ENCODE peak calls at places on chromosomes 16 and 17, in five cellular contexts. O is brain microvascular endothelial cell, Y is GM06990, W is prostate gland, V is ascending aorta. R is an unnamed sample. For H3K27me3 and H3K36me3, the result is how much of the 10 kb centered on the place peaks cover.

GRCh38 chr16:88317619-88317977 is 65.2 kb upstream of the ZNF469 start:
- DNase-seq in W (no peak), V (no peak), O (no peak), Y (no peak), R (no peak)

GRCh38 chr17:9240659-9241370 is 219.5 kb downstream of the NTN1 start:
- DNase-seq in Y (no peak), V (peak), O (peak), W (peak), R (no peak)

GRCh38 chr17:17320911-17321220 is 17.7 kb downstream of the NT5M start:
- DNase-seq in O (no peak), Y (no peak), W (no peak), V (no peak), R (no peak)

GRCh38 chr16:4733747-4734062 is 366 bp downstream of the ANKS3 start:
- DNase-seq in Y (no peak), O (peak), W (peak), V (no peak), R (no peak)

GRCh38 chr16:46826618-46827017 is 4.4 kb downstream of the C16orf87 start:
- DNase-seq in W (no peak), V (no peak), Y (no peak), O (no peak), R (no peak)

GRCh38 chr16:82943371-82943770 is 316.6 kb downstream of the CDH13 start:
- DNase-seq in O (no peak), Y (no peak), W (no peak), V (no peak), R (no peak)

GRCh38 chr17:81027038-81027437 is 7.9 kb upstream of the BAIAP2 start:
- DNase-seq in V (no peak), O (no peak), W (no peak), Y (no peak), R (no peak)

GRCh38 chr17:74408830-74409229 is 23.1 kb upstream of the GPRC5C start:
- DNase-seq in V (no peak), W (no peak), O (no peak), Y (no peak), R (no peak)

GRCh38 chr16:70706948-70707465 is 21.2 kb upstream of the MTSS2 start:
- DNase-seq in Y (no peak), O (peak), V (no peak), W (peak), R (no peak)

GRCh38 chr17:7280519-7281073 is 922 bp upstream of the SLC2A4 start:
- DNase-seq in W (peak), O (peak), Y (peak), V (peak), R (no peak)

GRCh38 chr17:40936437-40936971 is 942 bp downstream of the KRT23 start:
- DNase-seq in W (peak), O (no peak), Y (no peak), V (no peak), R (no peak)

GRCh38 chr17:55845385-55845784 is 94.5 kb downstream of the PCTP start:
- DNase-seq in V (peak), W (peak), Y (peak), O (peak), R (peak)

GRCh38 chr17:5630434-5630833 is 46.1 kb upstream of the NLRP1 start:
- DNase-seq in W (no peak), Y (no peak), O (no peak), V (no peak), R (no peak)

GRCh38 chr17:63041722-63042121 is 75.7 kb downstream of the TANC2 start:
- DNase-seq in W (no peak), O (no peak), Y (no peak), V (no peak), R (no peak)

GRCh38 chr17:44775136-44775837 is 16.5 kb downstream of the ADAM11 start:
- DNase-seq in Y (peak), W (peak), O (peak), V (peak), R (peak)

GRCh38 chr16:69381231-69381630 is 4.6 kb downstream of the TERF2 start:
- DNase-seq in W (no peak), Y (no peak), V (no peak), O (no peak), R (no peak)

GRCh38 chr17:82053556-82054263 is 2.0 kb downstream of the GPS1 start:
- DNase-seq in O (no peak), W (no peak), Y (peak), V (no peak), R (no peak)
- H3K4me3 ChIP-seq in O (no peak), W (no peak), Y (no peak), V (no peak), R (no peak)

DNA sequence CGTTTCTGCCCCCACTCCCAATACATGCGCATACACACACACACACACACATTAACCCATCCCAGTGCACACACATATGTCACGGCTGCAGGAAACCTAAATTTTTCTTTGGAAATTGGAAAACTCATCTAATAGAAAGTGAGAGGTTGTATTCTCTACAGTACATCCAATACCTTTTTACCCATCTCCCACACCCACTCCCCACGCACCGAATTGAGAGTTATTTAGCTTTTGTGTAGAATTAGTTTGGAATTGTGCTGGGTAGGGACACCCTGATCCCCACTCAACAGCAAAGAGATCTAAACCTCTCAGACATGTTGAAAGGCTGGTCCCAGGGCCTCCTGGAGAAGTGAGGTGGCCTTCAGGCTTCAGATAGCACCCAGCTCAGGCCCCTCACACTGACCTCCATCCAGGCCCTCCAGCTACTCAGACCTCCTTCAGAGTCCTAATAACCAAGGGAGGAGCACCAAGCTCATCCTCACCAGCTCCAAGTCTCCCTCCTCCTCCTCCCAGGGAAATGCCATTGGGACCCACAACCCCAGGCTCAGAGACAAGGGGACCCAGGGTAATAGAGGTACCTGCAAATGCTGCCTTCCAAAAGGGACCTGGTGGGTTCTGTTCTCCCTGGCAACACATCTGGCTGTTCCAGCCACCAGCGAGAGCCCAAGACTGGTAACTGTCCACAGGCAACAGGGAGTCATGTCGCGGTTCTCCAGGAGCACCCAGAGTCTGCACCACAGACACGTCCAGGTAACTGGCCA is 955 bp downstream of the HOXB13 start:
- DNase-seq in V (no peak), O (no peak), Y (no peak), W (no peak), R (no peak)
- H3K27me3 ChIP-seq in V (half or more), O (half or more), Y (under half), W (under half), R (half or more)

DNA sequence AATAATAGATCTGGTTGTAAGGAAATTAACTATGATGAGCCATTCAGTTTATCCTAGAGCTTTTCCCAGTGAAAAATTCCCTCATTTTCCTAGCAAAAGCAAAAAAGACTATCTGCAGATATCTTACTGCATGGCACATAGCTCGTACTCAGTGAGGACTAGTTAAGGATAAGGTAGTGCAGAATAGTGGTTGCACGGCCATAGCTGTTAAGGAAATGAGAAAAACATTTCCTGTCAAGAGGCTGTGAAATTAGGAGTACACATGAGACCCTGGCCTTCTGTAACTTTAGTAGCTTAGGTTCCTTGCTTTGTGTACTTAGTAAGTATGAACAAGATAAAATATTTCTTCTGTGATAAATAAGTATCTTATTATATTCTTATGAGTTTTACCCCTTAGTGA is 10.3 kb downstream of the KAT7 start:
- DNase-seq in Y (no peak), O (no peak), V (no peak), W (no peak), R (no peak)
- H3K36me3 ChIP-seq in Y (under half), O (under half), V (under half), W (under half), R (under half)

GRCh38 chr17:49667854-49668253 is 10.0 kb downstream of the SPOP start:
- DNase-seq in Y (no peak), O (no peak), W (no peak), V (no peak), R (no peak)
- H3K4me3 ChIP-seq in Y (no peak), O (no peak), W (no peak), V (no peak), R (no peak)

DNA sequence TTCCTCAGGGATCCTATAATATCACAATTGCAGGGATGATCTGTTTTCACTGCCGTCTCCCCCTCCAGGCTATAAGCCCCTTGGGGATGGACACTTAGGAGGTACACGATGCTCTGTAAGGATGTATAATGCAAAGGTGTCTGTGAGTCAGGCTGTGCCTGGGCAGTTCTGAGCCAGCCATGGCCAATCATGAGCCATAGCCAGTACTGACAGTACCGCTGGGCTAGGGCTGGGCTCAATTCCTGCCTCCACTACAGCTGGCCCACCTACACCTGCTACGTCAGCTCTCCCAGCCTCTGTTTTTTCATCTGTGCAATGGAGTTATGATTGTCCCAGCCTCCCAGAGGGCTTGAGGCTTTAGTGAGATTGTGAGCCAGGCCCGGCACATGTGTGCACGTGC is 2.8 kb upstream of the WNT9B start:
- DNase-seq in W (no peak), Y (no peak), V (no peak), O (no peak), R (no peak)
- H3K27me3 ChIP-seq in W (under half), Y (under half), V (under half), O (under half), R (under half)

GRCh38 chr16:74567901-74568300 is 39.0 kb downstream of the GLG1 start:
- DNase-seq in Y (no peak), V (no peak), W (no peak), O (no peak), R (no peak)
- H3K36me3 ChIP-seq in Y (under half), V (under half), W (under half), O (under half), R (under half)

GRCh38 chr17:76139261-76139752 is 1.7 kb downstream of the FOXJ1 start:
- DNase-seq in O (no peak), V (no peak), W (no peak), Y (no peak), R (no peak)
- H3K4me3 ChIP-seq in O (no peak), V (no peak), W (no peak), Y (no peak), R (peak)

DNA sequence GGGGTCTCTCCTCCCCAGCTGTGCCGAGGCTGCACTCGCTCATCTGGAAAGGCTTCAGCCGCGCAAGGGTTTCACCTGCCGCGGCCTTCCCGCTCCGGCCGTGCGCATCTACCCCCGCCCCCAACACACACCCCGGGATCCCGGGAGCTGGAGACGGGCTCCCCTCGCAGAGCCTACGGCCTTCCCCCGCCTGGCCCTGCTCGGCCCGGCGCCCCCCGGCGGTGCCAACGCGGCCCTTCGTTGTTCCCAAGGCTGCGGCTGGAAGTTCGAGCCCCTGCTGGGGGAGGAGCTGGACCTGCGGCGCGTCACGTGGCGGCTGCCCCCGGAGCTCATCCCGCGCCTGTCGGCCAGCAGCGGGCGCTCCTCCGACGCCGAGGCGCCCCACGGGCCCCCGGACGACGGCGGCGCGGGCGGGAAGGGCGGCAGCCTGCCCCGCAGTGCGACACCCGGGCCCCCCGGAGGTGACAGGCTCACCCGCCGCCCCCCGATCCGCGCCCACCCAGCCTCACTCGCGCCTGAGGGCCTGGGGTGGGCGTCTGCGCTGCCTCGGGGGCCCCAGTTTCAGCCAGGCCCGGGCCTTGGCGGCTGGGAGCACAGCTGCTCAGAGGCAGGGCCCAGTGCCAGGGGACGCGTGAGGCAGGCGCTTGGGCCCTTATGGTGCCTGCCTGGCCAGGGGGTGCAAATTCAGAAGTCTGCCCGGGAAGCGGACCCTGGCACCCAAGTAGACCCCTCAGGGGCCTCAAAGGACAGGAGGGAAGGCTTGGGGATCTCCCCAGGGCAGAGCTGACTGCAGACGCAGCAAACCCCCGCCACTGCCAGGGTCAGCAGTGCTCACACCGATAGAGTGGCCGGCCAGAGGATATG is 11.2 kb downstream of the GALK1 start:
- DNase-seq in O (peak), W (no peak), Y (peak), V (peak), R (no peak)
- H3K27me3 ChIP-seq in O (under half), W (under half), Y (under half), V (under half), R (under half)

DNA sequence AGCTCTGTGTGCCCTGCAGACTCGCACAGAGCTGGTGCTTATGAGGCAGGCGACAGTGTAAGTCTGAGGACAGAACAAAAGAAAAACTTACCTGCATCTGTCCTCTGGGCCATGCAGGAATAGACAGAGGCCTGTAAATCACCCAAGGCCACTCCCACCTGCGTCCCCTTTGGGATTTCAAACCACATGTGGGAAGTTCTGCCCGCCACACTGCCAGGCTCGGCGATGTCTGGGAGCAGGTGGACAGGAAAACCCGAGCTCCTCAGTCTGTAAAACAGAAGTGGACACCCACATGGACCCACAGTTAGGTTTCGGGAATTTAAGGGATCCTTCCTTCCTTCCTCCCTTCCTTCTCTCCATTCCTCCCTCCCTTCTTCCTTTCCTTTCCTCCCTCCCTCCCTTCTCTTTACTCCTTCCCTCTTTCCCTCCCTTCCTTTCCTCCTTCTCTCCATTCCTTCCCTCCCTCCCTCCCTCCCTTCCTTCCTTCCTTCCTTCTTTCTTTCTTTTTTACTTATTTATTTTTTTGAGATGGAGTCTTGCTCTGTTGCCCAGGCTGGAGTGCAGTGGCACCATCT is 12.0 kb upstream of the TRPV1 start:
- DNase-seq in V (no peak), Y (no peak), W (no peak), O (no peak), R (no peak)
- H3K36me3 ChIP-seq in V (half or more), Y (under half), W (under half), O (under half), R (under half)

DNA sequence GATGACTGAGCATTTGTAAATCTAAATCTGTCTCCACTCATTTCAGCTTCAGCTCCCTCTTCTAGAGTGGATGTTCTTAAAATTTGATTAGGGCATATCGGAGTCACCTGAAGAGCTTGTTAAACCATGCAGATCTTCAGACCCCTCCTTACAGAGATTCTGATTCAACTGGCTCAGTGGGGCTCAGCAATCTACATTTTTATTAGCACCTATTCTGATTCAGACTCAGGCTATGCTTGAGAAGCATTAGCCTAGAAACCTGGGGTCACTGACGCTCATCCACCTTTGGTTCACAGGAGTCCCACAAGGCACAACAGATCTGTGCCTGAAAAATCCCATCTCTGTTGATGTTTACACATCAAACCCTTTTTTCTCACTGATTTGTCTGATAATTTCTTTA is 365.6 kb downstream of the GRIN2A start:
- DNase-seq in W (no peak), Y (no peak), O (no peak), V (no peak), R (no peak)
- H3K4me3 ChIP-seq in W (no peak), Y (no peak), O (no peak), V (no peak), R (no peak)